ENCODE peak calls at places on chromosomes 12 and 14, in seven cellular contexts. C, M, O, N, H, L and V are unnamed samples.

GRCh38 chr12:16449459-16449858 is 102.0 kb downstream of the MGST1 start:
- DNase-seq in N (no peak), H (no peak), C (no peak), L (no peak), O (no peak), M (no peak), V (no peak)

GRCh38 chr12:7497661-7498060 is 5.9 kb downstream of the CD163 start:
- DNase-seq in O (no peak), M (no peak), L (no peak), N (no peak), H (no peak), C (no peak), V (peak)

GRCh38 chr12:18864900-18865561 is 127.1 kb downstream of the CAPZA3 start:
- DNase-seq in M (no peak), L (no peak), C (no peak), H (peak), O (no peak), N (no peak), V (peak)

GRCh38 chr14:76715102-76715926 is 46.0 kb upstream of the VASH1 start:
- DNase-seq in C (no peak), H (peak), L (peak), M (peak), O (no peak), N (no peak), V (peak)

GRCh38 chr12:24175949-24176348 is 226.5 kb upstream of the SOX5 start:
- DNase-seq in M (no peak), N (no peak), C (no peak), H (no peak), O (no peak), L (no peak), V (no peak)

GRCh38 chr14:50943261-50943942 is 881 bp downstream of the PYGL start:
- DNase-seq in H (peak), M (peak), L (peak), C (no peak), O (peak), N (peak), V (peak)

GRCh38 chr12:69189378-69189978 is 49.9 kb upstream of the CPSF6 start:
- DNase-seq in H (no peak), O (no peak), L (no peak), C (no peak), N (no peak), M (no peak), V (no peak)

GRCh38 chr14:66610154-66610563 is 102.2 kb downstream of the GPHN start:
- DNase-seq in C (no peak), N (no peak), M (no peak), O (no peak), H (no peak), L (peak), V (no peak)

GRCh38 chr12:89064780-89065179 is 287.5 kb downstream of the DUSP6 start:
- DNase-seq in H (no peak), N (no peak), C (no peak), L (no peak), M (no peak), O (no peak), V (no peak)

GRCh38 chr12:89831696-89832095 is 123.1 kb upstream of the ATP2B1 start:
- DNase-seq in M (no peak), H (no peak), O (no peak), L (no peak), N (no peak), C (no peak), V (no peak)

GRCh38 chr12:132292328-132293319 is 36.8 kb downstream of the GALNT9 start:
- DNase-seq in L (no peak), O (no peak), C (no peak), M (no peak), H (no peak), N (no peak), V (no peak)

GRCh38 chr12:90621927-90622326 is 333.0 kb downstream of the CCER1 start:
- DNase-seq in C (no peak), M (no peak), O (no peak), L (no peak), N (no peak), H (no peak), V (peak)

GRCh38 chr12:44876554-44877275 is 600 bp upstream of the NELL2 start:
- DNase-seq in L (peak), M (peak), O (no peak), C (no peak), H (peak), N (no peak), V (peak)

GRCh38 chr14:42665083-42665482 is 1058.4 kb downstream of the LRFN5 start:
- DNase-seq in M (no peak), H (no peak), O (no peak), N (no peak), C (no peak), L (no peak), V (no peak)

GRCh38 chr12:77531912-77532311 is 298.8 kb upstream of the NAV3 start:
- DNase-seq in L (no peak), N (no peak), C (no peak), M (no peak), O (no peak), H (no peak), V (no peak)

GRCh38 chr12:122395319-122395718 is 27.1 kb downstream of the CLIP1 start:
- DNase-seq in H (no peak), C (no peak), L (no peak), M (no peak), N (no peak), O (no peak), V (peak)

GRCh38 chr14:39097159-39097558 is 5.9 kb downstream of the SEC23A start:
- DNase-seq in M (no peak), H (no peak), N (no peak), L (no peak), O (no peak), C (no peak), V (no peak)

GRCh38 chr12:59055204-59055839 is 135.0 kb upstream of the LRIG3 start:
- DNase-seq in M (no peak), L (no peak), C (no peak), N (no peak), H (no peak), O (no peak), V (peak)

GRCh38 chr12:22740656-22741350 is 115.8 kb downstream of the ETNK1 start:
- DNase-seq in L (no peak), N (no peak), H (no peak), C (no peak), M (no peak), O (no peak), V (peak)

GRCh38 chr14:76091036-76091435 is 60.7 kb upstream of the GPATCH2L start:
- DNase-seq in M (peak), N (peak), C (no peak), H (no peak), O (peak), L (peak), V (peak)

GRCh38 chr12:56522486-56523193 is 1.0 kb downstream of the RBMS2 start:
- DNase-seq in M (no peak), C (no peak), L (peak), N (no peak), O (no peak), H (no peak), V (peak)

GRCh38 chr14:70281938-70282337 is 77.5 kb downstream of the COX16 start:
- DNase-seq in C (no peak), O (no peak), M (no peak), H (no peak), L (no peak), N (no peak), V (no peak)

GRCh38 chr12:40107803-40108620 is 2.1 kb upstream of the SLC2A13 start:
- DNase-seq in N (no peak), H (peak), C (no peak), L (no peak), O (no peak), M (no peak), V (no peak)

GRCh38 chr12:19804737-19805136 is 365.4 kb downstream of the AEBP2 start:
- DNase-seq in M (no peak), L (no peak), N (no peak), H (no peak), O (no peak), C (no peak), V (no peak)

GRCh38 chr14:94773017-94773681 is 3.2 kb upstream of the GSC start:
- DNase-seq in M (no peak), N (no peak), H (no peak), L (no peak), O (no peak), C (no peak), V (no peak)

GRCh38 chr12:13195244-13195643 is 1.3 kb upstream of the EMP1 start:
- DNase-seq in O (no peak), H (no peak), C (no peak), N (no peak), L (no peak), M (no peak), V (no peak)

GRCh38 chr14:105952222-105952621 is 425.8 kb downstream of the TMEM121 start:
- DNase-seq in L (no peak), H (no peak), M (no peak), O (no peak), C (no peak), N (peak), V (no peak)

GRCh38 chr12:108855284-108856169 is 1.9 kb downstream of the SSH1 start:
- DNase-seq in H (peak), C (no peak), N (no peak), M (peak), O (no peak), L (peak), V (no peak)

GRCh38 chr12:65501935-65502334 is 223.5 kb downstream of the MSRB3 start:
- DNase-seq in N (no peak), L (no peak), H (no peak), O (no peak), C (no peak), M (no peak), V (no peak)

GRCh38 chr14:66624319-66624937 is 116.5 kb downstream of the GPHN start:
- DNase-seq in L (peak), C (no peak), M (peak), H (peak), O (peak), N (no peak), V (peak)

GRCh38 chr14:103916636-103917262 is 11.5 kb upstream of the TDRD9 start:
- DNase-seq in H (no peak), L (no peak), M (no peak), O (no peak), N (no peak), C (no peak), V (no peak)

GRCh38 chr12:86774841-86775386 is 518.7 kb upstream of the MGAT4C start:
- DNase-seq in M (no peak), N (no peak), L (no peak), O (no peak), C (no peak), H (no peak), V (no peak)

GRCh38 chr14:50351016-50351415 is 38.9 kb downstream of the DMAC2L start:
- DNase-seq in M (no peak), L (no peak), H (no peak), O (no peak), C (no peak), N (no peak), V (peak)

GRCh38 chr12:63420206-63420644 is 248.1 kb downstream of the DPY19L2 start:
- DNase-seq in O (no peak), M (peak), H (peak), C (no peak), L (peak), N (no peak), V (peak)

GRCh38 chr14:96096639-96097610 is 57.8 kb downstream of the C14orf132 start:
- DNase-seq in M (no peak), C (no peak), O (peak), H (no peak), N (peak), L (no peak), V (no peak)

GRCh38 chr14:49456589-49456988 is 129.6 kb downstream of the RPS29 start:
- DNase-seq in N (no peak), M (no peak), C (no peak), O (no peak), L (no peak), H (no peak), V (no peak)

DNA sequence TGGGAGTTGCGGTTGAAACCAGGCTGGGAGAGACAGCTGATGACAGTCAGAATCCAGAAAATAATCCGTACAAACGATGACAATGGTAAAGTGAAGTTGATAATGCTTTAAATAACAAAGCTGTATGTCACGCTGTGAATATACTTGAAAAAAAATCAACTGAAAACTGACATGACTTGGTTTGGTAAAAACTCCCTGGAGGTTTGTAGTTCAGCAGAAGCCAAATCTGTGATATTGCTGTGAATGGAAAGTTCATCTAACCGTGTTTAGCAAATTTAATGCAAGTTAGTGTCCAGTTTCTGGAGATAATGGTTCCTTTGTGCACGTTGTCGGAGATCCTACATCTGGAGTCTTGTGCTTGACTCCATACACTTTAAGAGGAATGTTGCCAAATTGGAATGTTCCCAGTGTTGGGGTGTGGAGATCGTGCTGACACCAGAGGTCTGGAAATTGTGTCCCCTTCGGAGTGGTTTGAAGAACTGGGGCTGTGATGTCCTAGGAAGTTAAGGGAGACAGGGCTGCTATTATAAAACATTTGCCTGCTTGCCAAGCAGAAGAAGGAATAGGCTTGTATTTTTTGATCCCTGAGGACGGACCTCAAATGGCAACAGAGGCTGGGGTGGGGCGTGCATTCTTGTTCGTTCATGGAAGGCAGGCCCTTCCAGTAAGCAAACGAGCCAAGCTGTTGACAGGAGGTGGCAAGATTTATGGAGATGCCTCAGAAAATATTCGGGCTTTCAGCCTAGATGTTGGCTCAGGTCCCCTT is 30.6 kb downstream of the PPFIBP1 start:
- DNase-seq in L (no peak), H (peak), N (peak), O (peak), M (peak), C (no peak), V (peak)
- H3K4me3 ChIP-seq in L (no peak), H (no peak), N (peak), O (no peak), M (no peak), C (peak), V (peak)

GRCh38 chr12:82904219-82904795 is 217.6 kb downstream of the TMTC2 start:
- DNase-seq in H (no peak), L (no peak), O (no peak), C (no peak), M (no peak), N (no peak), V (peak)
- H3K4me3 ChIP-seq in H (no peak), L (no peak), O (no peak), C (no peak), M (no peak), N (no peak), V (no peak)

GRCh38 chr12:53984901-53985357 is at the start of gene HOXC10:
- DNase-seq in C (peak), N (peak), L (peak), O (peak), M (peak), H (peak), V (peak)
- H3K4me3 ChIP-seq in C (peak), N (peak), L (no peak), O (peak), M (peak), H (no peak), V (peak)

DNA sequence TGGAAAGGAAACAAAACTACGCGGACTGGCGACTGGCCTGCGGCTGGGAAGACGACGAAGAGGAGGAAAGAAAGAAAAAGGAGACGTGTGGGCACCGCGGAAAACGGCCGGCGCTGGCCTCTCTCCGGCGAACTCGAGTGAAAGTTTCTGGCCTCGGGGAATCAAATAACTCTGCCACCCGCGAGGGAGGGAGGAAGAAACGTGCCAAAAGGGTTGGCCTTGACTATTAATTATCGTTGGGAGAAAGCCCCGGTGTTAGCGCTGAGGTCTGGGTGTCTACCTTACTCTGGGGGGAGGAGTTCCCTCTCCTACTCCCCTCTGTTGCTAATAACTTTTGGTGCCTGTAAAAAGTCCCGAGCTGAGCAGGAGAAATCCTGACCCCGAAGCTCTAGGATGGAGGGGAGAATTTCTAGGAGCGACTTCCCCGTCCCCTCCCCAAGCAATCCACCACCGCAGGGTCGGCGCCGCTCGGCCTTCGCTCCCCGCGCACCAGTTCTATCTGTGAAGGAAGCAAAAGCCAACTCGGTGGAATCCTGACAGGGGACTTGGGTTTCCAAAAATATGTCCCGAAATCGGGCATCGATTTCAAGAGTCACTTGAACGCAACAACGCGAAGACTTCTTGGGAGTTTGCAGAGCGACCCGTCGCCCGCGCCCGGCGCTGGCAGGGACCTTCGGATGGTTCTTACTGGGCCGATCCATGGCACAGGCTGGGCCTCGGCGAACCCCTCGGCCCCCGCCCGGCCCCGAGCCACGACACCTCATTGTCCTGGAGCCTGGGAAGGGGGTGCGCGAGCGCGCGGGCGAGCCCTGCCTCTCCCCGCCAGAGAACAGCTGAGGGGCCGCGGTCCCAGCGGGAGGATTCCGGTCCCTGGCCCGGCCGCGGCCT is 1.7 kb downstream of the OTX2 start:
- DNase-seq in N (no peak), L (no peak), O (no peak), H (no peak), M (no peak), C (no peak), V (no peak)
- H3K4me3 ChIP-seq in N (peak), L (no peak), O (no peak), H (no peak), M (peak), C (peak), V (no peak)

GRCh38 chr14:54282849-54283248 is 114.0 kb upstream of the CDKN3 start:
- DNase-seq in N (no peak), M (no peak), O (no peak), C (no peak), H (no peak), L (no peak), V (no peak)
- H3K4me3 ChIP-seq in N (no peak), M (no peak), O (no peak), C (no peak), H (no peak), L (no peak), V (no peak)

GRCh38 chr12:111412007-111412829 is 6.5 kb downstream of the SH2B3 start:
- DNase-seq in H (no peak), N (no peak), L (no peak), O (no peak), M (no peak), C (no peak), V (no peak)
- H3K4me3 ChIP-seq in H (no peak), N (no peak), L (no peak), O (no peak), M (no peak), C (no peak), V (no peak)

DNA sequence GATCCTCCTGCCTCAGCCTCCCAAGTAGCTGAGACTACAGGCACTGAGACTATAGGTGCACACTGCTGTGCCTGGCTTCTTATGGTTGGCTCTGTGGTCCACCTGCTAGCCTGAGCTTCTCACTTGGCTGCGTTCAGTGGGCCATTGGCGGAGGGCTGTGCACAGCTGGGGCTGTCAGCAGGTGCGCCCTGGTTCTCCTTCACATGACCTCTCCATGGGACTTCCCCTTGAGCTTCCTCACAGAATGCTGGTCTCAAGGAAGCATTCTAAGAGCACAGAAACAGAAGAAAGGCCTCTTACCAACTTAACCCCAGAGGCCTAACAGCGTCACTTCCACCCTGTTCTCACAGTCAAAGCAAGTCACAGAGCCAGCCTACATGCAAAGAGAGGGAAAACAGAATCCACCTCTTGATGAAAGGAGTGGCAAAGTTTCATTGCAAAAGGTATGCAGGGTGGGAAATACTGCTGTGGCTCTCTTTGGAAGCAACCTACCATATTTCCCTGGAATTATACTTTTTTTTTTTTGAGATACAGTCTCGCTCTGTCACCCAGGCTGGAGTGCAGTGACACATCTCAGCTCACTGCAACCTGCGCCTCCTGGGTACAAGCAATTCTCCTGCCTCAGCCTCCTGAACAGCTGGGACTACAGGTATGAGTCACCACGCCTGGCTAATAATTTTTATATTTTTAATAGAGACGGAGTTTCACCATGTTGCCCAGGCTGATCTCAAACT is 9.3 kb downstream of the RILPL2 start:
- DNase-seq in L (no peak), M (no peak), C (no peak), H (no peak), O (no peak), N (no peak), V (no peak)
- H3K4me3 ChIP-seq in L (no peak), M (no peak), C (no peak), H (no peak), O (no peak), N (no peak), V (no peak)